ENCODE peak calls at places on chromosome 13, in five cellular contexts. One of them, this sample, is unnamed.

GRCh38 chr13:47420568-47420967 is 523.7 kb upstream of the HTR2A start:
- DNase-seq in IMR-90: peak
- DNase-seq in SK-N-SH: no peak
- DNase-seq in K562: no peak
- DNase-seq in HepG2: no peak
- DNase-seq in this sample: no peak

GRCh38 chr13:52615817-52616216 is 26.4 kb upstream of the HNRNPA1L2 start:
- DNase-seq in IMR-90: no peak
- DNase-seq in SK-N-SH: no peak
- DNase-seq in K562: no peak
- DNase-seq in HepG2: peak
- DNase-seq in this sample: no peak

GRCh38 chr13:51520524-51520923 is 63.7 kb upstream of the WDFY2 start:
- DNase-seq in IMR-90: peak
- DNase-seq in SK-N-SH: no peak
- DNase-seq in K562: no peak
- DNase-seq in HepG2: peak
- DNase-seq in this sample: no peak

GRCh38 chr13:43356566-43356965 is 333.2 kb downstream of the DNAJC15 start:
- DNase-seq in IMR-90: peak
- DNase-seq in SK-N-SH: no peak
- DNase-seq in K562: no peak
- DNase-seq in HepG2: no peak
- DNase-seq in this sample: no peak

GRCh38 chr13:93225610-93226009 is 997 bp upstream of the GPC6 start:
- DNase-seq in IMR-90: no peak
- DNase-seq in SK-N-SH: no peak
- DNase-seq in K562: no peak
- DNase-seq in HepG2: no peak
- DNase-seq in this sample: no peak

GRCh38 chr13:52025475-52026245 is 1.2 kb downstream of the UTP14C start:
- DNase-seq in IMR-90: no peak
- DNase-seq in SK-N-SH: no peak
- DNase-seq in K562: no peak
- DNase-seq in HepG2: peak
- DNase-seq in this sample: no peak

GRCh38 chr13:74256969-74257368 is 122.8 kb upstream of the KLF12 start:
- DNase-seq in IMR-90: no peak
- DNase-seq in SK-N-SH: no peak
- DNase-seq in K562: no peak
- DNase-seq in HepG2: no peak
- DNase-seq in this sample: no peak

GRCh38 chr13:109819851-109820250 is 33.5 kb upstream of the IRS2 start:
- DNase-seq in IMR-90: no peak
- DNase-seq in SK-N-SH: no peak
- DNase-seq in K562: no peak
- DNase-seq in HepG2: no peak
- DNase-seq in this sample: no peak

GRCh38 chr13:51801631-51802099 is 2.3 kb downstream of the DHRS12 start:
- DNase-seq in IMR-90: no peak
- DNase-seq in SK-N-SH: peak
- DNase-seq in K562: no peak
- DNase-seq in HepG2: no peak
- DNase-seq in this sample: no peak

GRCh38 chr13:110108348-110109139 is 198.4 kb downstream of the COL4A1 start:
- DNase-seq in IMR-90: peak
- DNase-seq in SK-N-SH: peak
- DNase-seq in K562: no peak
- DNase-seq in HepG2: peak
- DNase-seq in this sample: no peak

GRCh38 chr13:42123600-42123999 is 75.2 kb downstream of the DGKH start:
- DNase-seq in IMR-90: no peak
- DNase-seq in SK-N-SH: no peak
- DNase-seq in K562: no peak
- DNase-seq in HepG2: no peak
- DNase-seq in this sample: no peak

GRCh38 chr13:44300895-44301638 is 72.6 kb upstream of the SERP2 start:
- DNase-seq in IMR-90: peak
- DNase-seq in SK-N-SH: no peak
- DNase-seq in K562: no peak
- DNase-seq in HepG2: no peak
- DNase-seq in this sample: peak

GRCh38 chr13:56189439-56189838 is 951.3 kb upstream of the PRR20A start:
- DNase-seq in IMR-90: no peak
- DNase-seq in SK-N-SH: no peak
- DNase-seq in K562: no peak
- DNase-seq in HepG2: no peak
- DNase-seq in this sample: no peak

GRCh38 chr13:25570185-25570584 is 198.4 kb downstream of the ATP8A2 start:
- DNase-seq in IMR-90: no peak
- DNase-seq in SK-N-SH: no peak
- DNase-seq in K562: no peak
- DNase-seq in HepG2: no peak
- DNase-seq in this sample: no peak

GRCh38 chr13:76016799-76017198 is 380.7 kb downstream of the LMO7 start:
- DNase-seq in IMR-90: peak
- DNase-seq in SK-N-SH: peak
- DNase-seq in K562: peak
- DNase-seq in HepG2: peak
- DNase-seq in this sample: no peak

GRCh38 chr13:80379245-80379644 is 38.3 kb upstream of the SPRY2 start:
- DNase-seq in IMR-90: peak
- DNase-seq in SK-N-SH: no peak
- DNase-seq in K562: no peak
- DNase-seq in HepG2: no peak
- DNase-seq in this sample: no peak

GRCh38 chr13:107258599-107259187 is 690.8 kb upstream of the ARGLU1 start:
- DNase-seq in IMR-90: peak
- DNase-seq in SK-N-SH: no peak
- DNase-seq in K562: no peak
- DNase-seq in HepG2: no peak
- DNase-seq in this sample: no peak

DNA sequence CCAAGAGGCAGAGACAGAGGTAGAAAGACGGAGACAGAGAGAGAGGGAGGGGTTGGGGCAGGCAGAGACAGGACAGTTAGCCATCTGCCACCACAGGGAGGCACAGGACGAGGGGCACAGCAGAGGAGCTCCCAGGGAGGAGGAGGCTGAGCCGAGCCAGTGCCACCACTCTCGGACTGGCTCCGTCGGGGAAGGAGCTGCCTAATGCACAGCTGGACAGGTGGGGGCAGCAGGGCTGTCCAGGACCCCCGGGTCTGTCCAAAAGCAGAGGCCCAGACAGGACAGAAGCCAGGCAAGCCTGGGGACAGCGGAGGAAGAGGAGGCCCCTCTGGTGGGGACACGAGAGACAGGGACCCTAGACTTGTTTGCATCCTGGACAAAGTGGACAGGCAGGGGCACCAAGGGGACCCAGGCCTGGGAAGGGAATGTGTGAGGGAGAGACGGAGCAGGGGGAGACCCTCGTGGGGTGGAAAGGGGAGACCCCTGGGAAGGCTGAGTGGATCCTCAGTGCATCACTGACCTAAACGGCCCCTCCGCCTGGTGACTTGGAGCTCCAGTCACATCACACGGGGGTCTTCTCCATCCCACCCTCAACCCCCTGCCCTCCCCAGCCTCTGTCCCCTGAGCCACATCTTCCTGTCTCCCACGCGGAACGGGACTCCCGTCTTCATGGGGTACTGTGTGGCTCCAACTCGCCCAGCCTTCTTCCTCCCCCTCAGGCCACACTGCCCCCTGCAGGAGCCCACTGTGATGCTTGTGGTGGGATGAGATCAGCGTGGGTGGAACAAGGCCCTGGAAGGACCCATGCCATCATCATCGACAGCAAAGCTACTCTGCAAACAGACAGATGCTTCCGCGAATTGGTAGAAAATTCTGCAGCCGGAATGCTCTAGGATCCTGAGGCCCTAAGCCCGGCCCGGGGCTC is 889 bp downstream of the F10 start:
- DNase-seq in IMR-90: no peak
- DNase-seq in SK-N-SH: peak
- DNase-seq in K562: peak
- DNase-seq in HepG2: peak
- DNase-seq in this sample: no peak
- TF ChIP-seq MXI1 in IMR-90: no peak
- TF ChIP-seq MXI1 in SK-N-SH: no peak
- TF ChIP-seq MXI1 in K562: no peak
- TF ChIP-seq MXI1 in HepG2: no peak
- TF ChIP-seq MXI1 in this sample: no peak

GRCh38 chr13:49840266-49840665 is 47.8 kb upstream of the KPNA3 start:
- DNase-seq in IMR-90: peak
- DNase-seq in SK-N-SH: no peak
- DNase-seq in K562: no peak
- DNase-seq in HepG2: peak
- DNase-seq in this sample: no peak

GRCh38 chr13:49838989-49839388 is 46.5 kb upstream of the KPNA3 start:
- DNase-seq in IMR-90: no peak
- DNase-seq in SK-N-SH: no peak
- DNase-seq in K562: peak
- DNase-seq in HepG2: peak
- DNase-seq in this sample: no peak

GRCh38 chr13:49840667-49841066 is 48.2 kb upstream of the KPNA3 start:
- DNase-seq in IMR-90: no peak
- DNase-seq in SK-N-SH: no peak
- DNase-seq in K562: no peak
- DNase-seq in HepG2: no peak
- DNase-seq in this sample: no peak

GRCh38 chr13:49844191-49844590 is 51.7 kb upstream of the KPNA3 start:
- DNase-seq in IMR-90: no peak
- DNase-seq in SK-N-SH: no peak
- DNase-seq in K562: no peak
- DNase-seq in HepG2: no peak
- DNase-seq in this sample: no peak
- TF ChIP-seq MXI1 in IMR-90: no peak
- TF ChIP-seq MXI1 in SK-N-SH: no peak
- TF ChIP-seq MXI1 in K562: no peak
- TF ChIP-seq MXI1 in HepG2: no peak
- TF ChIP-seq MXI1 in this sample: no peak

GRCh38 chr13:102399791-102400618 is 1.8 kb downstream of the FGF14 start:
- DNase-seq in IMR-90: no peak
- DNase-seq in SK-N-SH: peak
- DNase-seq in K562: no peak
- DNase-seq in HepG2: no peak
- DNase-seq in this sample: no peak

GRCh38 chr13:102395174-102395573 is 6.7 kb downstream of the FGF14 start:
- DNase-seq in IMR-90: no peak
- DNase-seq in SK-N-SH: peak
- DNase-seq in K562: no peak
- DNase-seq in HepG2: no peak
- DNase-seq in this sample: no peak

GRCh38 chr13:102395939-102396338 is 5.9 kb downstream of the FGF14 start:
- DNase-seq in IMR-90: no peak
- DNase-seq in SK-N-SH: no peak
- DNase-seq in K562: no peak
- DNase-seq in HepG2: no peak
- DNase-seq in this sample: no peak

GRCh38 chr13:102392810-102393209 is 9.0 kb downstream of the FGF14 start:
- DNase-seq in IMR-90: no peak
- DNase-seq in SK-N-SH: no peak
- DNase-seq in K562: no peak
- DNase-seq in HepG2: no peak
- DNase-seq in this sample: no peak

GRCh38 chr13:102394158-102395053 is 7.4 kb downstream of the FGF14 start:
- DNase-seq in IMR-90: peak
- DNase-seq in SK-N-SH: peak
- DNase-seq in K562: peak
- DNase-seq in HepG2: no peak
- DNase-seq in this sample: peak
- TF ChIP-seq MXI1 in IMR-90: no peak
- TF ChIP-seq MXI1 in SK-N-SH: no peak
- TF ChIP-seq MXI1 in K562: peak
- TF ChIP-seq MXI1 in HepG2: no peak
- TF ChIP-seq MXI1 in this sample: peak

GRCh38 chr13:95643814-95644598 is 500 bp downstream of the DZIP1 start:
- DNase-seq in IMR-90: peak
- DNase-seq in SK-N-SH: peak
- DNase-seq in K562: no peak
- DNase-seq in HepG2: peak
- DNase-seq in this sample: no peak
- TF ChIP-seq MXI1 in IMR-90: no peak
- TF ChIP-seq MXI1 in SK-N-SH: no peak
- TF ChIP-seq MXI1 in K562: no peak
- TF ChIP-seq MXI1 in HepG2: no peak
- TF ChIP-seq MXI1 in this sample: no peak